ENCODE peak calls at places on chromosomes 1 and 21, in ten cellular contexts. J is brain microvascular endothelial cell, U is dorsolateral prefrontal cortex, Q is thyroid gland, P is lower leg skin, E is fibroblast of mammary gland, S is AG09309, O is uterus, B is AG10803, R is foreskin keratinocyte. F is an unnamed sample.

GRCh38 chr1:162561037-162561615 is 396 bp upstream of the UAP1 start:
- DNase-seq in S (peak), E (peak), P (peak), O (peak), B (peak), J (peak), U (peak), R (peak), Q (peak), F (peak)

GRCh38 chr1:40877681-40878080 is 15.5 kb upstream of the CITED4 start:
- DNase-seq in J (peak), B (peak), E (peak), Q (peak), P (peak), O (peak), R (peak), U (no peak), S (peak), F (peak)

GRCh38 chr1:84223751-84224432 is 77.6 kb upstream of the SAMD13 start:
- DNase-seq in O (no peak), Q (no peak), J (no peak), S (no peak), E (peak), P (no peak), B (peak), R (no peak), U (no peak), F (no peak)

GRCh38 chr21:31913191-31913608 is 40.4 kb downstream of the HUNK start:
- DNase-seq in O (no peak), R (no peak), E (no peak), B (no peak), S (no peak), J (no peak), P (peak), U (no peak), Q (no peak), F (no peak)

GRCh38 chr1:115115521-115116161 is 26.3 kb upstream of the TSPAN2 start:
- DNase-seq in O (no peak), U (no peak), P (no peak), R (no peak), B (no peak), E (no peak), S (no peak), J (no peak), Q (no peak), F (peak)

GRCh38 chr1:156089704-156090103 is 7.4 kb upstream of the MEX3A start:
- DNase-seq in B (no peak), U (no peak), J (no peak), Q (no peak), O (no peak), S (no peak), R (no peak), E (no peak), P (no peak), F (no peak)

GRCh38 chr21:46038871-46039397 is 57.4 kb downstream of the COL6A1 start:
- DNase-seq in Q (peak), J (peak), O (peak), P (peak), E (peak), S (peak), B (peak), U (no peak), R (no peak), F (peak)

GRCh38 chr1:192506741-192507155 is 68.8 kb upstream of the RGS1 start:
- DNase-seq in E (peak), J (no peak), U (no peak), P (no peak), B (peak), R (no peak), S (no peak), O (no peak), Q (no peak), F (peak)

GRCh38 chr1:185632659-185633428 is 101.3 kb upstream of the HMCN1 start:
- DNase-seq in U (no peak), J (no peak), S (peak), O (no peak), B (peak), E (peak), R (peak), P (no peak), Q (no peak), F (peak)

GRCh38 chr1:244761279-244761678 is 74.2 kb upstream of the COX20 start:
- DNase-seq in B (no peak), O (no peak), Q (no peak), R (no peak), P (no peak), U (no peak), S (no peak), J (no peak), E (no peak), F (no peak)

GRCh38 chr1:224631471-224632105 is 15.5 kb downstream of the CNIH3 start:
- DNase-seq in B (peak), S (no peak), U (no peak), R (no peak), P (no peak), O (no peak), Q (no peak), J (no peak), E (peak), F (peak)

GRCh38 chr1:248596615-248597014 is 885 bp downstream of the OR2T10 start:
- DNase-seq in O (no peak), B (no peak), U (no peak), S (no peak), J (no peak), P (no peak), R (no peak), E (no peak), Q (no peak), F (no peak)

GRCh38 chr1:25664357-25664796 is 47.8 kb downstream of the MAN1C1 start:
- DNase-seq in U (no peak), R (no peak), P (no peak), S (no peak), Q (no peak), B (no peak), J (no peak), O (no peak), E (no peak), F (no peak)

GRCh38 chr21:44953628-44954021 is 13.8 kb downstream of the SLX9 start:
- DNase-seq in Q (no peak), J (no peak), B (no peak), P (no peak), U (no peak), S (no peak), R (no peak), E (no peak), O (no peak), F (no peak)

GRCh38 chr21:44951186-44951915 is 11.5 kb downstream of the SLX9 start:
- DNase-seq in E (no peak), P (no peak), Q (no peak), O (no peak), U (no peak), B (no peak), S (no peak), R (no peak), J (no peak), F (no peak)

GRCh38 chr21:44950351-44950750 is 10.5 kb downstream of the SLX9 start:
- DNase-seq in U (no peak), E (no peak), R (no peak), Q (no peak), O (no peak), J (no peak), P (no peak), B (no peak), S (no peak), F (no peak)

GRCh38 chr21:44952929-44953627 is 13.2 kb downstream of the SLX9 start:
- DNase-seq in P (no peak), B (no peak), J (no peak), S (no peak), E (no peak), U (no peak), O (no peak), R (no peak), Q (no peak), F (no peak)

DNA sequence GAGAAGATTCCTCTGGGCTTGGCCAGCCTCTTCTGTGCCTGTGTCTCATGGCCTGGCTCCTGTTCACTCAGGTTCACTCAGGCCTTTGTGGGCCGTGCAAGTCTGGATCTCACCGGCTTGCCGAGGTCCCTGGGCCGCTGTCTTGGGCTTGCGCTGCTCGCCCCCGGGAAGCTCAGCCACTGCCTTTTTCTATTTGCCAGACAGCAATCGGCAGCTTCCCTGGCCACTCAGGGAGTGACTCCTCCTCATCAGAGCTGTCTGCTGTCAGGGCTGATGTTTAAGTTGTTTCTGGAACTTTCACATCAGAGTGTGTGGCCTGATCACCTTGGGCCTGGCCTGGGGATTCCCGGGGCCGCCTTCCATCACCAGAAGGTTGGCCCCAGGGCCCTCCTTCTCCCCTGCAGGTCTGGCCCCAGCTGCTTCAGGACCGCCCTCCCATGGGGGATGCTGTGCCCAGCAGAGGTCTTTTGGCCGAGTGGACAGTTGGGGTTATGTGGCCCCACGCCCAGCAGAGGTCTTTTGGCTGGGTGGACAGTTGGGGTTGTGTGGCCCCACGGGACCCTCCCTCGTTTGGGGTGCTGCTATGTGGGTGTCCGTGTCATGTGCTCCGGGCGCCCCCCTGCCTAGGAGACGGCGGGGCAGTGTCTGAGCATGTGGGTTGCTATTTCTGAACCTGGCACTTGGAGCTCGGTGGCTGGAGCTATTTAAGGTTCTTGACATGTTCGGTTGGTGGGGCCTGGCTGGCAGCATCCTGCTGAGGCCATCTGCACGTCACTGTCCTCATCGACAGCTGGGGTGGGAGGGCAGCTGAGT is 12.5 kb downstream of the SLX9 start:
- DNase-seq in P (no peak), J (no peak), U (peak), S (no peak), Q (no peak), R (no peak), B (no peak), E (no peak), O (no peak), F (no peak)
- TF ChIP-seq CTCF in P (no peak), J (no peak), U (no peak), S (no peak), Q (no peak), R (no peak), B (no peak), E (no peak), O (no peak), F (no peak)

DNA sequence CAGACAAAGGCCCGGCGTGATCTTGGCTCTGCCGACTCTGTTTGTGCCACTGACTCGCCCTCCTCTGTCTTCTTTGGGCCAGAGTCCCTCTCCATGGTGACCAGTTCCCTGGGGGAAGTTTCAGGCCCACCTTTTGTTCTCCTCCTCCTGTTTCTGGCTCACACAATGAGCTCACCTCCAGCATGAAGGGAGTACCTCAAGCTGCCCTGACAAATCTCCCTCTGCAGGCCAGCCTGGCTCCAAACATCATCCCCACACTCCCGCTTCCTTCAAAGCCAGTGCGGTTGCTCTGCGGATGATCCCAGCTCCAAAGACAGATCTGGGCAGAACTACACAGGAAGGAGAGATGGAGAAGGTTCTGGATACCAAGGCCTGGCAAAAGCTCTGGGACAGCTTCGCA is 576.6 kb downstream of the NPHP4 start:
- DNase-seq in P (no peak), O (no peak), U (no peak), R (no peak), E (no peak), J (no peak), Q (no peak), S (no peak), B (no peak), F (no peak)
- TF ChIP-seq CTCF in P (no peak), O (no peak), U (no peak), R (no peak), E (no peak), J (no peak), Q (no peak), S (no peak), B (no peak), F (no peak)

DNA sequence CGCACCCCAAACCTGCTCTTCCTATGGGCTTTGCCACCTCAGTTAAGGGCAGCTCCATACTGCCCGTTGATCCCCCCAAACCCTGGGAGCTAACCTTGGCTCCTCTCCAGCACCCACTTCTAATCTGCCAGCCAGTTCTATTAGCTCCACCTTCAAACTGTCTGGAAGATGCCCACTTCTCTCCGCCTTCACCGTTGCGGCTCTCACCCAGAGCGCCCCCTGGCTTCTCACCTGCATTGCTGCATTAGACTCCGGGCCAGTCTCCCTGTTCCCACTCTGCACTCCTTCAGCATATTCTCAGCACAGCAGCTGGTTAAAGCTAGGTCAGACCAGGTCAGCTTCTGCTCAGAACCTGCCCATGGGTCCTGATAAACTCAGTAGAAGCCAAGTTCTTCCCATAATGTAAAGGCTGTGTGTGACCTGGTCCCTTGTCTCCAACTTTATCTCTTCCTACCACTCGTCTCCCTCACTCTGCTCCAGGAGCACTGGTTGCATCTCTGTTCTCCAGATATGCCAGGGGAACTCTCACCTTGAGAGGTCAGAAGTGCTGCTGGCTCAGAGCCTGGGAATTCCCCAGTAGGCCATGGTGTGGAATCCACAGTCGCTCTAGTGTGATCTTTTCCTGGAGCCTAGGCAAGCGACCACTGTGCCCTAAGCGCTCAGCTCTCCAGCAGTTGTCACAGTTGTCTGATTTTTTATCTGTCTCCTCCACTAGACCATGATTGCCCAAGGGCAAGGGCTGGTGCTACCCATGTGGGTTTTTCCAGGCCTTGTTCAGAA is 150.3 kb downstream of the HMGB4 start:
- DNase-seq in U (no peak), S (no peak), B (peak), J (no peak), E (peak), P (no peak), R (no peak), O (no peak), Q (peak), F (no peak)
- TF ChIP-seq CTCF in U (peak), S (peak), B (peak), J (no peak), E (peak), P (no peak), R (peak), O (no peak), Q (no peak), F (peak)

DNA sequence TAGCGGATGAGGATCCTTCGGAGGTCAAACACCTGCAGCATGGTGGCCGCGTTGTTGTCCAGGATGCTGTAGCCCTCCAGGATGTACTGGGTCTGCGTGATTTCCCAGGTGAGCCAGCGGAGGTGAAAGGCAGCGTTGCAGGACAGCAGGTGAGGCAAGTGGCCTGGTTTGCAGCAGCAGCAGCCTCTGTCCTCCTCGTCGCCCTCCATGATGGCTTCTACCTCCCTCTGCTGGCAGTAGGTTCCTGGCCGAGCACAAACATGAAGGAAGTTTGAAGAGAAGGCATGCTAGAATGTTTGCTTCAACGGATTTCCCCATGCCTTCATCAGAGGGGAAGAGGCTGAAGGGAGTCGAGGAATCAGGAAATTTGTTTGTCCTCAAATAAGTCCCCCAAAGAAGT is 74.7 kb downstream of the NTPCR start:
- DNase-seq in E (peak), J (peak), U (no peak), S (no peak), R (no peak), Q (peak), P (no peak), B (peak), O (no peak), F (no peak)
- TF ChIP-seq CTCF in E (peak), J (peak), U (peak), S (peak), R (peak), Q (no peak), P (no peak), B (peak), O (no peak), F (no peak)

F was measured in fibroblast of lung.